ENCODE peak calls at places on chromosome 6, in seven cellular contexts. One of them, this sample, is unnamed. For H3K4me1 and H3K27me3, the result is how much of the 10 kb centered on the place peaks cover.

GRCh38 chr6:32167761-32168262 is 3.4 kb downstream of the EGFL8 start:
- DNase-seq in heart right ventricle: no peak
- DNase-seq in CD8-positive, alpha-beta memory T cell: no peak
- DNase-seq in psoas muscle: no peak
- DNase-seq in PC-3: no peak
- DNase-seq in CD8-positive, alpha-beta T cell: no peak
- DNase-seq in effector memory CD4-positive, alpha-beta T cell: no peak
- DNase-seq in this sample: no peak

GRCh38 chr6:15512126-15512525 is 150.7 kb downstream of the DTNBP1 start:
- DNase-seq in heart right ventricle: no peak
- DNase-seq in CD8-positive, alpha-beta memory T cell: no peak
- DNase-seq in psoas muscle: no peak
- DNase-seq in PC-3: peak
- DNase-seq in CD8-positive, alpha-beta T cell: no peak
- DNase-seq in effector memory CD4-positive, alpha-beta T cell: no peak
- DNase-seq in this sample: no peak

GRCh38 chr6:20056350-20056992 is 155.8 kb downstream of the MBOAT1 start:
- DNase-seq in heart right ventricle: no peak
- DNase-seq in CD8-positive, alpha-beta memory T cell: no peak
- DNase-seq in psoas muscle: no peak
- DNase-seq in PC-3: peak
- DNase-seq in CD8-positive, alpha-beta T cell: no peak
- DNase-seq in effector memory CD4-positive, alpha-beta T cell: no peak
- DNase-seq in this sample: no peak

GRCh38 chr6:116764961-116765841 is at the start of gene FAM162B:
- DNase-seq in heart right ventricle: peak
- DNase-seq in CD8-positive, alpha-beta memory T cell: no peak
- DNase-seq in psoas muscle: peak
- DNase-seq in PC-3: no peak
- DNase-seq in CD8-positive, alpha-beta T cell: no peak
- DNase-seq in effector memory CD4-positive, alpha-beta T cell: no peak
- DNase-seq in this sample: no peak

GRCh38 chr6:169880516-169880915 is 129.1 kb downstream of the ERMARD start:
- DNase-seq in heart right ventricle: no peak
- DNase-seq in CD8-positive, alpha-beta memory T cell: no peak
- DNase-seq in psoas muscle: no peak
- DNase-seq in PC-3: no peak
- DNase-seq in CD8-positive, alpha-beta T cell: no peak
- DNase-seq in effector memory CD4-positive, alpha-beta T cell: no peak
- DNase-seq in this sample: no peak

GRCh38 chr6:30657454-30657853 is 10.5 kb downstream of the C6orf136 start:
- DNase-seq in heart right ventricle: no peak
- DNase-seq in CD8-positive, alpha-beta memory T cell: no peak
- DNase-seq in psoas muscle: no peak
- DNase-seq in PC-3: no peak
- DNase-seq in CD8-positive, alpha-beta T cell: no peak
- DNase-seq in effector memory CD4-positive, alpha-beta T cell: no peak
- DNase-seq in this sample: no peak

GRCh38 chr6:73041051-73041450 is 184.2 kb downstream of the KHDC1L start:
- DNase-seq in heart right ventricle: no peak
- DNase-seq in CD8-positive, alpha-beta memory T cell: no peak
- DNase-seq in psoas muscle: no peak
- DNase-seq in PC-3: no peak
- DNase-seq in CD8-positive, alpha-beta T cell: no peak
- DNase-seq in effector memory CD4-positive, alpha-beta T cell: no peak
- DNase-seq in this sample: no peak

GRCh38 chr6:6645266-6645917 is 56.9 kb downstream of the LY86 start:
- DNase-seq in heart right ventricle: no peak
- DNase-seq in CD8-positive, alpha-beta memory T cell: no peak
- DNase-seq in psoas muscle: no peak
- DNase-seq in PC-3: no peak
- DNase-seq in CD8-positive, alpha-beta T cell: no peak
- DNase-seq in effector memory CD4-positive, alpha-beta T cell: no peak
- DNase-seq in this sample: no peak

GRCh38 chr6:152696543-152696942 is 1.2 kb upstream of the MYCT1 start:
- DNase-seq in heart right ventricle: no peak
- DNase-seq in CD8-positive, alpha-beta memory T cell: no peak
- DNase-seq in psoas muscle: no peak
- DNase-seq in PC-3: peak
- DNase-seq in CD8-positive, alpha-beta T cell: no peak
- DNase-seq in effector memory CD4-positive, alpha-beta T cell: no peak
- DNase-seq in this sample: no peak

GRCh38 chr6:86030875-86031274 is 388.2 kb upstream of the SYNCRIP start:
- DNase-seq in heart right ventricle: no peak
- DNase-seq in CD8-positive, alpha-beta memory T cell: no peak
- DNase-seq in psoas muscle: no peak
- DNase-seq in PC-3: no peak
- DNase-seq in CD8-positive, alpha-beta T cell: no peak
- DNase-seq in effector memory CD4-positive, alpha-beta T cell: no peak
- DNase-seq in this sample: no peak

GRCh38 chr6:166485651-166486535 is 100.6 kb downstream of the RAMACL start:
- DNase-seq in heart right ventricle: no peak
- DNase-seq in CD8-positive, alpha-beta memory T cell: no peak
- DNase-seq in psoas muscle: no peak
- DNase-seq in PC-3: no peak
- DNase-seq in CD8-positive, alpha-beta T cell: no peak
- DNase-seq in effector memory CD4-positive, alpha-beta T cell: no peak
- DNase-seq in this sample: no peak
- H3K4me1 ChIP-seq in heart right ventricle: under half
- H3K4me1 ChIP-seq in CD8-positive, alpha-beta memory T cell: under half
- H3K4me1 ChIP-seq in psoas muscle: under half
- H3K4me1 ChIP-seq in PC-3: under half
- H3K4me1 ChIP-seq in CD8-positive, alpha-beta T cell: under half
- H3K4me1 ChIP-seq in effector memory CD4-positive, alpha-beta T cell: under half
- H3K4me1 ChIP-seq in this sample: under half

GRCh38 chr6:34152042-34152524 is 6.2 kb upstream of the GRM4 start:
- DNase-seq in heart right ventricle: no peak
- DNase-seq in CD8-positive, alpha-beta memory T cell: no peak
- DNase-seq in psoas muscle: no peak
- DNase-seq in PC-3: no peak
- DNase-seq in CD8-positive, alpha-beta T cell: no peak
- DNase-seq in effector memory CD4-positive, alpha-beta T cell: no peak
- DNase-seq in this sample: no peak
- H3K27me3 ChIP-seq in heart right ventricle: half or more
- H3K27me3 ChIP-seq in CD8-positive, alpha-beta memory T cell: under half
- H3K27me3 ChIP-seq in psoas muscle: under half
- H3K27me3 ChIP-seq in PC-3: under half
- H3K27me3 ChIP-seq in CD8-positive, alpha-beta T cell: under half
- H3K27me3 ChIP-seq in effector memory CD4-positive, alpha-beta T cell: under half
- H3K27me3 ChIP-seq in this sample: under half

DNA sequence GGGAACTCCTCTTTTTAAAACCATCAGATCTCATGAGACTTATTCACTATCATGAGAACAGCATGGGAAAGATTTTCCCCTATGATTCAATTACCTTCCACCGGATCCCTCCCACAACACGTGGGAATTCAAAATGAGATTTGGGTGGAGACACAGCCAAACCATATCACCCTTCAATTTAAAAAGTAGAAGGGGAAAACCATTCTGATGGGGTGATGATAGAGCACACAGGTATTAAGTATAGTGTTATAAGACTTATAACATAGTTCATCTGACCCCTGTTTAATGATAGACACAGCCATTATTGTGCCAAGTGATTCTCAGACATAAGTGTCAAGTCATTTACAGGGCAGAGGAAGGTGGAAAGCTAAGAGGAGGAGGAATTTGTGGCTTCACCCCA is 182.7 kb upstream of the SUPT3H start:
- DNase-seq in heart right ventricle: no peak
- DNase-seq in CD8-positive, alpha-beta memory T cell: no peak
- DNase-seq in psoas muscle: no peak
- DNase-seq in PC-3: no peak
- DNase-seq in CD8-positive, alpha-beta T cell: no peak
- DNase-seq in effector memory CD4-positive, alpha-beta T cell: no peak
- DNase-seq in this sample: no peak
- H3K4me3 ChIP-seq in heart right ventricle: no peak
- H3K4me3 ChIP-seq in CD8-positive, alpha-beta memory T cell: no peak
- H3K4me3 ChIP-seq in psoas muscle: no peak
- H3K4me3 ChIP-seq in PC-3: no peak
- H3K4me3 ChIP-seq in CD8-positive, alpha-beta T cell: no peak
- H3K4me3 ChIP-seq in effector memory CD4-positive, alpha-beta T cell: no peak
- H3K4me3 ChIP-seq in this sample: no peak

DNA sequence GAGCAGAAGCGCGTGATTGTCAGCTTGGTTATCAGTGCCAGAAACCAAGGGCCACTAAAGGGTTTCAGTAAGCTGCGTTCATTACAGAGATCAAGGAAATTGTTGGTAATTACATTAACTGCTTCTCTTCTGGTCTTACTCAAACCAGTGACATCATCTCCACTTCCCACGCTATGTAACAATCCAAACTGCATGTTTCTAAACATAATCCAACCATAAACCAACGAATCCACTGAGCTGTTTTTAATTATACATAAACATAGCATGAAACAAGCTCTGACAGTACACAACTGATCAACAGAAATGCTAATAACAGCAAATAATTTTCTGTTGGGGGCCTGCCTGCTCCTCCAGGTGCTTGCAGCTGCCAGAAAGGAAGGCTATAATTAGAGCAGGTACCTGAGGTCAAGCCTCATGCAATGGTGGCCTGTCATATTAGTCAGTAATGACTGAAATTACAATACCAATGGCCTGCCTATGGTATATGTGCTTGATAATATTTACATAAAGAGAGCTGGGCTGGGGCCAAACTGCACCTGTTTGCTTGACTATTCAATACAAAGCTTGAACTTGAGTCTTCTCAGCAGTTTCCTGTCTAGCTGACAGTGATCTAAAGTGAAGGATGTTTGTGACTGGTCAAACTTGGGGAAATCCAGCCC is 40.1 kb downstream of the ILRUN start:
- DNase-seq in heart right ventricle: no peak
- DNase-seq in CD8-positive, alpha-beta memory T cell: peak
- DNase-seq in psoas muscle: no peak
- DNase-seq in PC-3: peak
- DNase-seq in CD8-positive, alpha-beta T cell: no peak
- DNase-seq in effector memory CD4-positive, alpha-beta T cell: no peak
- DNase-seq in this sample: no peak
- H3K4me1 ChIP-seq in heart right ventricle: under half
- H3K4me1 ChIP-seq in CD8-positive, alpha-beta memory T cell: under half
- H3K4me1 ChIP-seq in psoas muscle: half or more
- H3K4me1 ChIP-seq in PC-3: under half
- H3K4me1 ChIP-seq in CD8-positive, alpha-beta T cell: under half
- H3K4me1 ChIP-seq in effector memory CD4-positive, alpha-beta T cell: under half
- H3K4me1 ChIP-seq in this sample: under half

DNA sequence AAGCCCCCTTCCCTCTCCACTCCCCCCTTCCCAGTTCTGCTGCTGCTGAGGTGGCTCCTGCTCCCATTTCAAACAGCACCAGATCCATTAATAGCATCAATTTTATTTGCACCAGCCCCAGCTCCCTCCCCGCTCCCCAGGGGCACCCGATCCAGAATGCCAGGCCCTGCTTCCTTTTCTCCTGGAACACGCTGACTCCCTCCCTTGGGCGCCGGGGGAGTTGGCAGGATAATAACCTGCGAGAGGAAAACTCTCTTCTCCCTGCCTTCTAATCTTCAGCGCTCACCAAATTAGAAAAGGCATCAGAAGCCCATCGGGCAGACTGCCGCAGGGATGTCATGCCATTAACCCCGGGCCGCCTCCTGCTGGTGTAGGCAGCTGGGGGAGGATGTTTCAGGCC is 77.8 kb downstream of the NCR2 start:
- DNase-seq in heart right ventricle: no peak
- DNase-seq in CD8-positive, alpha-beta memory T cell: no peak
- DNase-seq in psoas muscle: no peak
- DNase-seq in PC-3: no peak
- DNase-seq in CD8-positive, alpha-beta T cell: no peak
- DNase-seq in effector memory CD4-positive, alpha-beta T cell: no peak
- DNase-seq in this sample: no peak
- H3K27me3 ChIP-seq in heart right ventricle: half or more
- H3K27me3 ChIP-seq in CD8-positive, alpha-beta memory T cell: under half
- H3K27me3 ChIP-seq in psoas muscle: under half
- H3K27me3 ChIP-seq in PC-3: half or more
- H3K27me3 ChIP-seq in CD8-positive, alpha-beta T cell: under half
- H3K27me3 ChIP-seq in effector memory CD4-positive, alpha-beta T cell: under half
- H3K27me3 ChIP-seq in this sample: half or more

DNA sequence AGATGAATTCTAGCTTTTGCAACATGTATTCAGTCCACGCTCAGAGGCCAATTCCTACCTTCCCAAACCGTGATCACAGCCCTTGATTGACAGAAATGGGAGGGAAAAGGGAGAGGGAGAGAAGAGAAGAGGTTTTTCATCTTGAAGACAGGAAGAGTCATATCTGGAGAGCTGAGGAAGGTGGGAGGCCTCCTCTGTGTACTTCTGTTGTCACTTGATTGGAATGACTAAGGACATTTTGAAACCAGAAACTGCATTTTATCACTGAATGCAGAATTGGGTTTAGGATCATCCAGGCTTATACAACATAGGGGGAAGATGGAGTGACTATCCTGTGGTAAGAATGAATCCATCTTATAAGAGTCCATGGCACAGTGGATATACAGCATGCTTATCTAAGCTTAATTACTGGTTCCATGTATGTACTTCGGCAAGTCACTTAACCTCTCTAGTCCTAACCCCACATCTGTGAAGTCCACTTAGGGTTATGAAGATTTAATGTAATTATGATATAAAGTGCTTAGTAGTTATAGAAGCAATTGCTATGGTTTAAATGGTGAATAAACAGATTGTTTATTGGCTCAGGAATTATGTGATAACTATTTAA is 144.0 kb downstream of the BCKDHB start:
- DNase-seq in heart right ventricle: no peak
- DNase-seq in CD8-positive, alpha-beta memory T cell: no peak
- DNase-seq in psoas muscle: no peak
- DNase-seq in PC-3: no peak
- DNase-seq in CD8-positive, alpha-beta T cell: no peak
- DNase-seq in effector memory CD4-positive, alpha-beta T cell: no peak
- DNase-seq in this sample: no peak
- H3K4me3 ChIP-seq in heart right ventricle: no peak
- H3K4me3 ChIP-seq in CD8-positive, alpha-beta memory T cell: no peak
- H3K4me3 ChIP-seq in psoas muscle: no peak
- H3K4me3 ChIP-seq in PC-3: no peak
- H3K4me3 ChIP-seq in CD8-positive, alpha-beta T cell: no peak
- H3K4me3 ChIP-seq in effector memory CD4-positive, alpha-beta T cell: no peak
- H3K4me3 ChIP-seq in this sample: no peak

DNA sequence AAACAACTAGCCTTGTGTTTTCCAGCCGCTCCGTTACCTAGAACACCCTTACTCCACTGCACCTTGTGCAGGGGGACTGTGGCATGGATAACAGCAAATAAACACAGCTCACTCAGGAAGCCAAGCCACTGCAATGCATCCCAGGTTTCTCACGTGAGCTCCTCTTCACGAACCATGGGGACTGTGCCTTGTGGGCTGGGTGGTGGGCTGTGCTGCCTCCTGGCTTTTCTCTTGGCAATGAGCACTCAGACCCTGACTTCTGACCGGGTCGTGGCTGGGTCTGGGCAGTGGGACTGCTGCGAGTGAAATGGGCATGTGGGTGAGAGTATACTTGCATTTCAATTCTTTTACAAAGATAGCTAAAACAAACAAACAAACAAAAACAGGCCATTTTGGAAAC is 120.1 kb downstream of the ARMC2 start:
- DNase-seq in heart right ventricle: no peak
- DNase-seq in CD8-positive, alpha-beta memory T cell: no peak
- DNase-seq in psoas muscle: no peak
- DNase-seq in PC-3: no peak
- DNase-seq in CD8-positive, alpha-beta T cell: no peak
- DNase-seq in effector memory CD4-positive, alpha-beta T cell: no peak
- DNase-seq in this sample: no peak
- H3K4me1 ChIP-seq in heart right ventricle: under half
- H3K4me1 ChIP-seq in CD8-positive, alpha-beta memory T cell: under half
- H3K4me1 ChIP-seq in psoas muscle: under half
- H3K4me1 ChIP-seq in PC-3: under half
- H3K4me1 ChIP-seq in CD8-positive, alpha-beta T cell: under half
- H3K4me1 ChIP-seq in effector memory CD4-positive, alpha-beta T cell: under half
- H3K4me1 ChIP-seq in this sample: under half

GRCh38 chr6:168165373-168165772 is 86.4 kb upstream of the FRMD1 start:
- DNase-seq in heart right ventricle: no peak
- DNase-seq in CD8-positive, alpha-beta memory T cell: no peak
- DNase-seq in psoas muscle: no peak
- DNase-seq in PC-3: no peak
- DNase-seq in CD8-positive, alpha-beta T cell: no peak
- DNase-seq in effector memory CD4-positive, alpha-beta T cell: no peak
- DNase-seq in this sample: no peak
- H3K27me3 ChIP-seq in heart right ventricle: under half
- H3K27me3 ChIP-seq in CD8-positive, alpha-beta memory T cell: under half
- H3K27me3 ChIP-seq in psoas muscle: under half
- H3K27me3 ChIP-seq in PC-3: under half
- H3K27me3 ChIP-seq in CD8-positive, alpha-beta T cell: under half
- H3K27me3 ChIP-seq in effector memory CD4-positive, alpha-beta T cell: under half
- H3K27me3 ChIP-seq in this sample: under half

This sample was measured in iPS DF 6.9.